ENCODE peak calls at places on chromosomes 16 and 17, in nine cellular contexts. M, C, Q, O, E, Z, A, S and I are unnamed samples.

GRCh38 chr17:1511290-1511689 is 5.1 kb downstream of the INPP5K start:
- DNase-seq in Z (no peak), E (peak; percentile 42), O (no peak), Q (no peak), M (no peak), A (no peak), S (no peak), C (no peak), I (peak; percentile 44)

GRCh38 chr17:48246623-48247022 is 139.1 kb downstream of the SNX11 start:
- DNase-seq in A (no peak), Q (no peak), Z (no peak), O (no peak), E (no peak), C (peak; percentile 73), S (no peak), M (no peak), I (no peak)

GRCh38 chr16:4388275-4389021 is 16.8 kb downstream of the VASN start:
- DNase-seq in C (peak; percentile 73), M (no peak), Q (no peak), Z (peak; percentile 45), E (no peak), O (no peak), A (no peak), S (no peak), I (no peak)

GRCh38 chr17:78168906-78169793 is 769 bp downstream of the SYNGR2 start:
- DNase-seq in C (peak; percentile 75), O (peak; percentile 85), S (peak; percentile 87), A (peak; percentile 38), E (peak; percentile 82), Q (no peak), Z (peak; percentile 83), M (peak; percentile 46), I (peak; percentile 53)

GRCh38 chr16:2150418-2151187 is 2.2 kb downstream of the RAB26 start:
- DNase-seq in S (peak; percentile 65), O (peak; percentile 68), M (no peak), Z (peak; percentile 80), E (no peak), C (no peak), Q (no peak), A (no peak), I (no peak)

GRCh38 chr17:28482551-28483199 is 9.2 kb downstream of the SLC13A2 start:
- DNase-seq in E (no peak), S (no peak), M (no peak), O (peak; percentile 93), Q (no peak), C (no peak), Z (no peak), A (no peak), I (no peak)

GRCh38 chr17:66848496-66848895 is 13.6 kb downstream of the CACNG5 start:
- DNase-seq in M (no peak), S (no peak), E (no peak), Q (no peak), O (no peak), C (no peak), A (no peak), Z (no peak), I (no peak)

GRCh38 chr16:6131526-6132050 is 1034.0 kb upstream of the EEF2KMT start:
- DNase-seq in Q (no peak), E (no peak), M (no peak), C (no peak), Z (no peak), S (no peak), O (no peak), A (no peak), I (no peak)

GRCh38 chr17:38338053-38338452 is 5.7 kb downstream of the GPR179 start:
- DNase-seq in Q (no peak), O (no peak), S (no peak), Z (no peak), M (no peak), E (no peak), C (no peak), A (no peak), I (no peak)

GRCh38 chr16:86946396-86946795 is 368.0 kb downstream of the FOXL1 start:
- DNase-seq in S (no peak), Z (peak; percentile 19), A (no peak), C (peak; percentile 83), E (no peak), M (no peak), Q (no peak), O (peak; percentile 7), I (no peak)

GRCh38 chr17:31787857-31788570 is 71.0 kb downstream of the COPRS start:
- DNase-seq in M (peak; percentile 61), S (no peak), Q (peak; percentile 54), Z (no peak), O (no peak), E (no peak), C (no peak), A (no peak), I (no peak)

GRCh38 chr16:24206926-24207325 is 49.2 kb upstream of the CACNG3 start:
- DNase-seq in M (no peak), A (no peak), Z (no peak), C (no peak), S (no peak), Q (no peak), O (no peak), E (no peak), I (no peak)

GRCh38 chr16:68274441-68274840 is 10.1 kb downstream of the SLC7A6 start:
- DNase-seq in S (no peak), A (no peak), O (no peak), Z (no peak), E (no peak), M (no peak), Q (no peak), C (no peak), I (peak; percentile 43)

GRCh38 chr16:68273459-68273858 is 9.1 kb downstream of the SLC7A6 start:
- DNase-seq in Z (no peak), Q (no peak), A (no peak), M (no peak), C (no peak), O (no peak), E (no peak), S (no peak), I (no peak)

GRCh38 chr16:68273896-68274295 is 9.6 kb downstream of the SLC7A6 start:
- DNase-seq in E (no peak), Q (no peak), M (no peak), O (no peak), Z (no peak), C (no peak), S (no peak), A (no peak), I (no peak)

GRCh38 chr16:68270353-68270752 is 6.0 kb downstream of the SLC7A6 start:
- DNase-seq in S (no peak), Q (no peak), M (no peak), O (no peak), E (no peak), C (no peak), A (no peak), Z (no peak), I (no peak)

GRCh38 chr16:68272501-68273209 is 8.3 kb downstream of the SLC7A6 start:
- DNase-seq in Q (no peak), E (no peak), S (no peak), A (no peak), C (no peak), Z (no peak), O (no peak), M (no peak), I (no peak)
- H3K4me1 ChIP-seq in Q (no peaks in the 10 kb centered on the region), E (peaks cover 49% of the 10 kb centered on the region), S (peaks cover 27% of the 10 kb centered on the region), A (no peaks in the 10 kb centered on the region), C (peaks cover 58% of the 10 kb centered on the region), Z (peaks cover 15% of the 10 kb centered on the region), O (no peaks in the 10 kb centered on the region), M (no peaks in the 10 kb centered on the region), I (peaks cover 93% of the 10 kb centered on the region)

DNA sequence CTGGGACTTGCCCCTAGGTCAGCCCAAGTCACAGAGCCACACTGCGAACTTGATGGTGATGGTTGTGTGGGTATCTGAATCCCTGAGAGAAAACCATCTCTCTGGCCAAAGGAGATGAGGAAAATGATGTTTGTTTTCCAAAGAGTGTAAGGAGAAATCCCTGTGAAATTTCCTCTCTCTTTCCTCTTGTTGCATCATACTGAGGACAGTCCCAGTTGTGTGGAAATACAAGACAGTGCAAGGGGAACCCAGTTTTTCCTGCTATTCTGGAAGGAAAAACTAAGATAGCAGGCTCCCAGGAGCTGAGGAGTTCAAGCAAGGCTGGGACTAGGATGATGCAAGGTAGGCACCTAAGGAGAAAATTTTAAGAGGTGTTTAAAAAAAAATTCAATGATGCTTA is 86.8 kb upstream of the TOM1L1 start:
- DNase-seq in C (no peak), O (no peak), Q (no peak), S (no peak), M (no peak), Z (no peak), A (no peak), E (no peak), I (no peak)
- TF ChIP-seq CTCF in C (no peak), O (no peak), Q (no peak), S (no peak), M (no peak), Z (no peak), A (no peak), E (no peak), I (no peak)

DNA sequence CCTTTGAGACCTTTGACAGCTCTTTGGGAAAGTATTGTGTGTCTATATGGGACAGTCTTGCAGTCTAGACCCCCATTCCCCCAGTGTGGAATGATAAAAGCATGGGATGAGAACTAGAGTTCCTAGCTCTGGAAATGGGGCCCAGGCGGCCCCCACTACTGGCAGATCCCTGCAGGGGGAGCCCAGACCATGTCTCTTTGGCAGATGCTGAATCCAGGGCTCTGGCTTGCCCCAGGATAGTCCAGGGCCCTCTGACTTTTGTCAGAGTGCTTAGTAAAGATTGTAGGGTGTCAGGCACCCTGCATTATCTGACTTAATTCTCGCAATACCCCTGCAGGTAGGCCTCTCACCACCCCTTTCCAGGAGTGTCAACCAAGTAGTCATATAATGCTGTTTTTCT is 8.3 kb downstream of the ALKBH5 start:
- DNase-seq in Q (no peak), S (no peak), E (no peak), A (no peak), M (no peak), C (no peak), O (no peak), Z (peak; percentile 55), I (no peak)
- H3K4me3 ChIP-seq in Q (no peak overlapping the region), S (no peak overlapping the region), E (no peak overlapping the region), A (no peak overlapping the region), M (no peak overlapping the region), C (no peak overlapping the region), O (no peak overlapping the region), Z (no peak overlapping the region), I (no peak overlapping the region)

GRCh38 chr17:17876959-17877547 is 40.3 kb upstream of the SREBF1 start:
- DNase-seq in E (peak; percentile 39), S (no peak), Z (no peak), C (no peak), O (no peak), Q (peak; percentile 36), M (peak; percentile 68), A (peak; percentile 30), I (peak; percentile 69)

GRCh38 chr17:17877548-17878358 is 41.0 kb upstream of the SREBF1 start:
- DNase-seq in Z (peak; percentile 59), S (no peak), E (peak; percentile 77), A (peak; percentile 44), O (no peak), M (peak; percentile 82), C (no peak), Q (peak; percentile 61), I (peak; percentile 66)

GRCh38 chr17:17883801-17884200 is 47.0 kb upstream of the SREBF1 start:
- DNase-seq in A (no peak), M (no peak), Q (no peak), C (no peak), Z (no peak), S (no peak), O (no peak), E (no peak), I (no peak)

GRCh38 chr17:17882182-17882581 is 45.4 kb upstream of the SREBF1 start:
- DNase-seq in Z (peak; percentile 46), S (no peak), C (no peak), O (no peak), E (no peak), M (no peak), Q (no peak), A (no peak), I (no peak)

GRCh38 chr17:17880577-17881196 is 43.9 kb upstream of the SREBF1 start:
- DNase-seq in Z (no peak), E (no peak), O (no peak), M (no peak), S (no peak), C (no peak), A (no peak), Q (no peak), I (no peak)
- H3K4me1 ChIP-seq in Z (peaks cover 36% of the 10 kb centered on the region), E (peaks cover 18% of the 10 kb centered on the region), O (no peaks in the 10 kb centered on the region), M (peaks cover 7% of the 10 kb centered on the region), S (peaks cover 43% of the 10 kb centered on the region), C (no peaks in the 10 kb centered on the region), A (no peaks in the 10 kb centered on the region), Q (no peaks in the 10 kb centered on the region), I (peaks cover 51% of the 10 kb centered on the region)